ENCODE peak calls at places on chromosome 10, in five cellular contexts. X is A549; D is OCI-LY7; Q is HFF-Myc; S is CD8-positive, alpha-beta T cell. H is an unnamed sample.

GRCh38 chr10:103804866-103805265 is 50.5 kb downstream of the SH3PXD2A start:
- DNase-seq in Q (no peak), X (no peak), D (no peak), S (no peak), H (no peak)

GRCh38 chr10:19819419-19820033 is 3.3 kb downstream of the PLXDC2 start:
- DNase-seq in Q (peak), D (peak), X (peak), S (no peak), H (no peak)

GRCh38 chr10:37687581-37687980 is 169.8 kb downstream of the ZNF248 start:
- DNase-seq in X (no peak), D (no peak), Q (no peak), S (no peak), H (no peak)

GRCh38 chr10:17784701-17785100 is 24.4 kb upstream of the MRC1 start:
- DNase-seq in D (no peak), X (no peak), Q (no peak), S (no peak), H (no peak)

GRCh38 chr10:47253651-47254375 is 46.2 kb upstream of the GDF10 start:
- DNase-seq in Q (no peak), X (no peak), S (no peak), D (no peak), H (no peak)

GRCh38 chr10:116241642-116242405 is 31.2 kb downstream of the GFRA1 start:
- DNase-seq in D (no peak), X (no peak), Q (peak), S (no peak), H (no peak)

GRCh38 chr10:24344279-24344678 is 135.3 kb downstream of the KIAA1217 start:
- DNase-seq in D (no peak), X (no peak), Q (peak), S (no peak), H (no peak)

GRCh38 chr10:132142396-132143161 is 44.2 kb upstream of the DPYSL4 start:
- DNase-seq in X (peak), Q (no peak), D (peak), S (no peak), H (peak)

GRCh38 chr10:106360870-106361269 is 803.6 kb downstream of the SORCS1 start:
- DNase-seq in S (no peak), D (no peak), X (no peak), Q (peak), H (no peak)

GRCh38 chr10:74977913-74978847 is 133.3 kb upstream of the SAMD8 start:
- DNase-seq in D (peak), S (no peak), Q (no peak), X (no peak), H (no peak)

GRCh38 chr10:99456207-99456606 is 25.8 kb upstream of the GOT1 start:
- DNase-seq in S (no peak), D (no peak), Q (no peak), X (no peak), H (no peak)

GRCh38 chr10:111756541-111757061 is 427.0 kb downstream of the GPAM start:
- DNase-seq in D (peak), S (no peak), Q (no peak), X (peak), H (no peak)

GRCh38 chr10:81873932-81874816 is 820 bp upstream of the NRG3 start:
- DNase-seq in X (no peak), D (no peak), Q (no peak), S (no peak), H (no peak)

GRCh38 chr10:71396084-71396713 is 521 bp upstream of the CDH23 start:
- DNase-seq in Q (no peak), S (no peak), X (peak), D (no peak), H (peak)

GRCh38 chr10:72564596-72564995 is 61.3 kb downstream of the MICU1 start:
- DNase-seq in Q (no peak), S (no peak), D (no peak), X (peak), H (no peak)

GRCh38 chr10:69348824-69349541 is 67.7 kb downstream of the TACR2 start:
- DNase-seq in X (peak), S (no peak), Q (peak), D (peak), H (no peak)

GRCh38 chr10:128934492-128934891 is 532.5 kb upstream of the MGMT start:
- DNase-seq in D (no peak), Q (no peak), S (no peak), X (no peak), H (no peak)

GRCh38 chr10:78626471-78626870 is 442.3 kb upstream of the ZMIZ1 start:
- DNase-seq in D (no peak), X (no peak), Q (no peak), S (no peak), H (no peak)

GRCh38 chr10:17038627-17039026 is 91.0 kb downstream of the CUBN start:
- DNase-seq in Q (no peak), S (no peak), X (no peak), D (no peak), H (no peak)

GRCh38 chr10:116109481-116109880 is 163.5 kb downstream of the GFRA1 start:
- DNase-seq in X (no peak), S (no peak), Q (no peak), D (no peak), H (no peak)

GRCh38 chr10:4127518-4128315 is 342.7 kb upstream of the KLF6 start:
- DNase-seq in D (peak), X (no peak), Q (no peak), S (no peak), H (no peak)

GRCh38 chr10:85612378-85612775 is 754.2 kb downstream of the GRID1 start:
- DNase-seq in X (no peak), D (peak), S (peak), Q (no peak), H (no peak)

DNA sequence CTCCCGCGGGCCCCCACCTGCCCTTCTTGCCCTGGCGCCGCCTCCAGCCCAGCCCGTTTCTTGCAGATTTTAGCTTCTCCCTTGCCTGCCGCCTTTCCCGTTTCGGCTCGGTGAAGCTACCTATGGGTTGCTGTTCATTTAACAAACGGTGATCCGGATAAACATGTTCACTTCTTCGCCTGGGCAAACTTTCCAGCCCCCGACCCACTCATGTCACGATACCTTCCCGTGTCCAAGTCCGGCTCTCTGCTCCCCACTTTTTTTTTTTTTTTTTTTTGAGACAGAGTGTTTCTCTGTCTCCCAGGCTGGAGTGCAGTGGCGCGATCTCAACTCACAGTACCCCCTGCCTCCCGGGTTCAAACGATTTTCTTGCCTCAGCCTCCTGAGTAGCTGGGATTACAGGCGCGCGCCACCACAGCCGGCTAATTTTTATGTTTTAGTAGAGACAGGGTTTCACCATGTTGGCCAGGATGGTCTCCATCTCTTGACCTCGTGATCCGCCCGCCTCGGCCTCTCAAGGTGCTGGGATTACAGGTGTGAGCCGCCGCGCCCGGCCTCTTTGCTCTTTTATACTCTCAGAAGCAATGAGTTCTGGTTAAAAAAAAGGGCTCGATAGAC is 959 bp upstream of the ZNF438 start:
- DNase-seq in Q (no peak), X (no peak), S (no peak), D (no peak), H (no peak)
- TF ChIP-seq CTCF in Q (no peak), X (no peak), S (no peak), D (no peak), H (no peak)

GRCh38 chr10:89466599-89467035 is 52.2 kb downstream of the IFIT5 start:
- DNase-seq in S (no peak), Q (no peak), X (peak), D (peak), H (no peak)
- TF ChIP-seq CTCF in S (no peak), Q (peak), X (peak), D (peak), H (no peak)

GRCh38 chr10:15083674-15084501 is 4.7 kb downstream of the ACBD7 start:
- DNase-seq in D (no peak), Q (no peak), X (no peak), S (no peak), H (no peak)
- TF ChIP-seq CTCF in D (no peak), Q (no peak), X (no peak), S (no peak), H (no peak)

GRCh38 chr10:73802276-73802991 is 9.0 kb downstream of the NDST2 start:
- DNase-seq in X (no peak), Q (no peak), D (no peak), S (no peak), H (no peak)
- TF ChIP-seq CTCF in X (no peak), Q (no peak), D (no peak), S (no peak), H (no peak)

GRCh38 chr10:97081621-97082235 is 104.0 kb downstream of the SLIT1 start:
- DNase-seq in S (peak), X (peak), Q (peak), D (peak), H (peak)
- TF ChIP-seq CTCF in S (peak), X (peak), Q (peak), D (peak), H (no peak)

DNA sequence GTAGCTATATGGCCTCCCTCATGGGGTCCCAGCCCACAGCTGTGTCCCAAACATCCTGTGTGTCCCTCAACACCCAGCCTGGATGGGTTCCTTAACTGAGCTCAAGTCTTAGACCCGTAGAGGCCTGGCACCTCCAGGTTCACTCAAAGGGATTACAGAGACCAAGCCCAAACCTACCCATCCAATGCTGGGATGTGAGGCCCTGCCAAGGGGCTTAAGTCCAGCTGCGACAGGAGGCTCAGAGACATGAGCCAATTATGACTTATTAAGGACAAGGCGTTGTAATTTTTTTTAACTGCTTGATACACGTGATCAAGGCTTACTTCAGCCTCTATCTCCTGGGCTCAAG is 105.6 kb upstream of the RET start:
- DNase-seq in D (no peak), X (no peak), S (no peak), Q (no peak), H (peak)
- TF ChIP-seq CTCF in D (no peak), X (no peak), S (no peak), Q (no peak), H (no peak)

GRCh38 chr10:113618338-113618737 is 45.5 kb downstream of the NRAP start:
- DNase-seq in S (no peak), Q (no peak), X (no peak), D (no peak), H (no peak)

GRCh38 chr10:113617086-113617485 is 46.8 kb downstream of the NRAP start:
- DNase-seq in S (no peak), Q (no peak), X (no peak), D (no peak), H (no peak)

GRCh38 chr10:113614304-113614703 is 49.5 kb downstream of the NRAP start:
- DNase-seq in S (no peak), D (no peak), Q (no peak), X (no peak), H (no peak)

GRCh38 chr10:113619401-113619800 is 44.4 kb downstream of the NRAP start:
- DNase-seq in Q (no peak), D (no peak), X (no peak), S (no peak), H (no peak)

DNA sequence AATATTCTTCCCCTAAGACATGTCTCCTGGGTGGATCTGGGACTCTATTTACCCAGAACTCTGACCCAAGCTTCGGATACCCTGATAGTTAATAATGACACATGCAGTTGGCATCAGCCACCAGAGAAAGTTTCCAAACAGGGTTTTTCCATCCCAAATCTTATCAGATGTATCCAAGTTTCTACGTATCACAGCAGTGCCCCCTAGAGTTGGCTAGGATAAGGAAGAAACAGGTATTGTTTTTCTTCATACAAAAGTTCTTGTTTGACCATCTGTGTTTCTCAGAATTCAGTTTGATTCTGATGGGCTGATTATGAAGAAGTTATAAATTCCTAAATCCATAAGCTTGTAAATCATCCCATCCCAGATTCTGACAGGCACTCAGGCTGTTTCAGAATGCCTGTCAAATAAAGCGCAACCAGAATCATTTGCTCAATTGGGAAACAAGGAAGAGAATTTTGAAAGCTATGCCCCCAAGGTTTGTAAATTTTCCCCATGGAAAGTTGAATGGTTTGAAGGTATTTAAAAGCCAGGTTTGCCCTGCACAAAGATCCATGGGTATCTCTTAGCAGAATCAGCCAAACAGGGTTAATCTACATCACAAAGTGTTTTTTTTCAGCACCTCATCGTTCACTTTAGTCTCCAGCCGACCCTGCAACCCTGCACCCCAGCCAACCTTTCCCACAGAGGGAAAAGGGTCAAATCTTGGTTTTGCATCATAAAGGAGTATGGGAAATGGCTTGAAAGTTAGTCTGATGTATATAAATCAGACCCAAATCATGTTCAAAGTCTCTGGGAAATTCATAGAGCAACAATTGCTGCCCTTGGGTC is 47.4 kb downstream of the NRAP start:
- DNase-seq in X (peak), S (no peak), Q (no peak), D (peak), H (no peak)
- TF ChIP-seq CTCF in X (peak), S (no peak), Q (peak), D (peak), H (no peak)

GRCh38 chr10:109647627-109648026 is 275.7 kb downstream of the XPNPEP1 start:
- DNase-seq in Q (no peak), X (peak), D (peak), S (no peak), H (no peak)
- TF ChIP-seq CTCF in Q (no peak), X (no peak), D (peak), S (no peak), H (no peak)